ENCODE peak calls at places on chromosomes 12 and 14, in seven cellular contexts. One of them, this sample, is unnamed.

GRCh38 chr12:8108808-8109398 is 14.5 kb upstream of the CLEC4A start:
- DNase-seq in brain microvascular endothelial cell: peak
- DNase-seq in CD4-positive, alpha-beta T cell: peak
- DNase-seq in transverse colon: peak
- DNase-seq in PC-3: peak
- DNase-seq in CD8-positive, alpha-beta memory T cell: peak
- DNase-seq in IMR-90: peak
- DNase-seq in this sample: peak

GRCh38 chr12:22709292-22709691 is 84.3 kb downstream of the ETNK1 start:
- DNase-seq in CD4-positive, alpha-beta T cell: no peak
- DNase-seq in PC-3: peak
- DNase-seq in transverse colon: no peak
- DNase-seq in IMR-90: no peak
- DNase-seq in brain microvascular endothelial cell: no peak
- DNase-seq in CD8-positive, alpha-beta memory T cell: no peak
- DNase-seq in this sample: peak

GRCh38 chr12:45644521-45644920 is 85.0 kb upstream of the ARID2 start:
- DNase-seq in PC-3: peak
- DNase-seq in CD4-positive, alpha-beta T cell: no peak
- DNase-seq in transverse colon: no peak
- DNase-seq in brain microvascular endothelial cell: no peak
- DNase-seq in CD8-positive, alpha-beta memory T cell: no peak
- DNase-seq in IMR-90: peak
- DNase-seq in this sample: peak

GRCh38 chr12:19546611-19547162 is 107.4 kb downstream of the AEBP2 start:
- DNase-seq in CD8-positive, alpha-beta memory T cell: no peak
- DNase-seq in IMR-90: peak
- DNase-seq in brain microvascular endothelial cell: no peak
- DNase-seq in transverse colon: no peak
- DNase-seq in CD4-positive, alpha-beta T cell: no peak
- DNase-seq in PC-3: no peak
- DNase-seq in this sample: peak

GRCh38 chr12:117525766-117526165 is 164.3 kb upstream of the NOS1 start:
- DNase-seq in PC-3: no peak
- DNase-seq in IMR-90: no peak
- DNase-seq in brain microvascular endothelial cell: no peak
- DNase-seq in CD4-positive, alpha-beta T cell: no peak
- DNase-seq in transverse colon: peak
- DNase-seq in CD8-positive, alpha-beta memory T cell: no peak
- DNase-seq in this sample: no peak

GRCh38 chr12:66149702-66150398 is 19.3 kb upstream of the LLPH start:
- DNase-seq in PC-3: peak
- DNase-seq in CD8-positive, alpha-beta memory T cell: no peak
- DNase-seq in CD4-positive, alpha-beta T cell: no peak
- DNase-seq in IMR-90: no peak
- DNase-seq in transverse colon: peak
- DNase-seq in brain microvascular endothelial cell: no peak
- DNase-seq in this sample: no peak

GRCh38 chr12:42322567-42322966 is 3.3 kb downstream of the ZCRB1 start:
- DNase-seq in PC-3: no peak
- DNase-seq in IMR-90: no peak
- DNase-seq in brain microvascular endothelial cell: no peak
- DNase-seq in CD4-positive, alpha-beta T cell: no peak
- DNase-seq in CD8-positive, alpha-beta memory T cell: no peak
- DNase-seq in transverse colon: no peak
- DNase-seq in this sample: no peak

GRCh38 chr12:122984612-122985358 is 4.3 kb downstream of the ARL6IP4 start:
- DNase-seq in CD4-positive, alpha-beta T cell: no peak
- DNase-seq in IMR-90: no peak
- DNase-seq in brain microvascular endothelial cell: no peak
- DNase-seq in transverse colon: no peak
- DNase-seq in PC-3: no peak
- DNase-seq in CD8-positive, alpha-beta memory T cell: no peak
- DNase-seq in this sample: no peak

GRCh38 chr14:20278414-20278813 is 27.3 kb downstream of the TTC5 start:
- DNase-seq in CD8-positive, alpha-beta memory T cell: no peak
- DNase-seq in CD4-positive, alpha-beta T cell: no peak
- DNase-seq in brain microvascular endothelial cell: peak
- DNase-seq in PC-3: peak
- DNase-seq in IMR-90: peak
- DNase-seq in transverse colon: no peak
- DNase-seq in this sample: peak

GRCh38 chr12:89350661-89351488 is 1.4 kb downstream of the DUSP6 start:
- DNase-seq in CD4-positive, alpha-beta T cell: no peak
- DNase-seq in PC-3: no peak
- DNase-seq in IMR-90: no peak
- DNase-seq in CD8-positive, alpha-beta memory T cell: no peak
- DNase-seq in transverse colon: peak
- DNase-seq in brain microvascular endothelial cell: no peak
- DNase-seq in this sample: no peak

GRCh38 chr12:64796205-64796845 is 28.1 kb upstream of the TBC1D30 start:
- DNase-seq in transverse colon: peak
- DNase-seq in CD8-positive, alpha-beta memory T cell: peak
- DNase-seq in brain microvascular endothelial cell: peak
- DNase-seq in CD4-positive, alpha-beta T cell: peak
- DNase-seq in IMR-90: peak
- DNase-seq in PC-3: peak
- DNase-seq in this sample: peak

GRCh38 chr14:23160924-23161522 is 22.4 kb downstream of the SLC7A8 start:
- DNase-seq in CD4-positive, alpha-beta T cell: no peak
- DNase-seq in brain microvascular endothelial cell: peak
- DNase-seq in transverse colon: peak
- DNase-seq in IMR-90: peak
- DNase-seq in CD8-positive, alpha-beta memory T cell: no peak
- DNase-seq in PC-3: peak
- DNase-seq in this sample: peak

GRCh38 chr14:22532345-22533056 is 56.5 kb downstream of the DAD1 start:
- DNase-seq in IMR-90: peak
- DNase-seq in transverse colon: no peak
- DNase-seq in PC-3: no peak
- DNase-seq in brain microvascular endothelial cell: peak
- DNase-seq in CD4-positive, alpha-beta T cell: no peak
- DNase-seq in CD8-positive, alpha-beta memory T cell: no peak
- DNase-seq in this sample: no peak

GRCh38 chr12:77204055-77204454 is 138.7 kb upstream of the E2F7 start:
- DNase-seq in CD4-positive, alpha-beta T cell: no peak
- DNase-seq in brain microvascular endothelial cell: peak
- DNase-seq in transverse colon: no peak
- DNase-seq in CD8-positive, alpha-beta memory T cell: no peak
- DNase-seq in IMR-90: peak
- DNase-seq in PC-3: peak
- DNase-seq in this sample: no peak

GRCh38 chr12:23817345-23817744 is 132.1 kb downstream of the SOX5 start:
- DNase-seq in IMR-90: no peak
- DNase-seq in CD8-positive, alpha-beta memory T cell: no peak
- DNase-seq in transverse colon: no peak
- DNase-seq in PC-3: no peak
- DNase-seq in brain microvascular endothelial cell: no peak
- DNase-seq in CD4-positive, alpha-beta T cell: no peak
- DNase-seq in this sample: no peak

GRCh38 chr12:104702565-104703139 is 245.9 kb downstream of the CHST11 start:
- DNase-seq in IMR-90: no peak
- DNase-seq in brain microvascular endothelial cell: peak
- DNase-seq in transverse colon: no peak
- DNase-seq in CD8-positive, alpha-beta memory T cell: no peak
- DNase-seq in PC-3: no peak
- DNase-seq in CD4-positive, alpha-beta T cell: no peak
- DNase-seq in this sample: no peak

GRCh38 chr12:22360772-22361171 is 26.3 kb upstream of the ST8SIA1 start:
- DNase-seq in PC-3: no peak
- DNase-seq in CD4-positive, alpha-beta T cell: no peak
- DNase-seq in brain microvascular endothelial cell: no peak
- DNase-seq in transverse colon: no peak
- DNase-seq in CD8-positive, alpha-beta memory T cell: no peak
- DNase-seq in IMR-90: no peak
- DNase-seq in this sample: no peak

GRCh38 chr12:78192979-78193378 is 362.3 kb downstream of the NAV3 start:
- DNase-seq in PC-3: no peak
- DNase-seq in brain microvascular endothelial cell: no peak
- DNase-seq in transverse colon: no peak
- DNase-seq in IMR-90: peak
- DNase-seq in CD8-positive, alpha-beta memory T cell: no peak
- DNase-seq in CD4-positive, alpha-beta T cell: no peak
- DNase-seq in this sample: no peak

GRCh38 chr12:91182664-91183455 is at the start of gene DCN:
- DNase-seq in CD8-positive, alpha-beta memory T cell: no peak
- DNase-seq in brain microvascular endothelial cell: no peak
- DNase-seq in transverse colon: no peak
- DNase-seq in PC-3: no peak
- DNase-seq in CD4-positive, alpha-beta T cell: no peak
- DNase-seq in IMR-90: peak
- DNase-seq in this sample: no peak
- H3K27ac ChIP-seq in CD8-positive, alpha-beta memory T cell: no peak
- H3K27ac ChIP-seq in brain microvascular endothelial cell: peak
- H3K27ac ChIP-seq in transverse colon: peak
- H3K27ac ChIP-seq in PC-3: no peak
- H3K27ac ChIP-seq in CD4-positive, alpha-beta T cell: no peak
- H3K27ac ChIP-seq in IMR-90: peak
- H3K27ac ChIP-seq in this sample: no peak

GRCh38 chr12:121949643-121950397 is 31.4 kb downstream of the CFAP251 start:
- DNase-seq in PC-3: peak
- DNase-seq in IMR-90: peak
- DNase-seq in brain microvascular endothelial cell: peak
- DNase-seq in transverse colon: no peak
- DNase-seq in CD8-positive, alpha-beta memory T cell: no peak
- DNase-seq in CD4-positive, alpha-beta T cell: no peak
- DNase-seq in this sample: peak
- H3K27ac ChIP-seq in PC-3: no peak
- H3K27ac ChIP-seq in IMR-90: peak
- H3K27ac ChIP-seq in brain microvascular endothelial cell: peak
- H3K27ac ChIP-seq in transverse colon: no peak
- H3K27ac ChIP-seq in CD8-positive, alpha-beta memory T cell: no peak
- H3K27ac ChIP-seq in CD4-positive, alpha-beta T cell: no peak
- H3K27ac ChIP-seq in this sample: peak

DNA sequence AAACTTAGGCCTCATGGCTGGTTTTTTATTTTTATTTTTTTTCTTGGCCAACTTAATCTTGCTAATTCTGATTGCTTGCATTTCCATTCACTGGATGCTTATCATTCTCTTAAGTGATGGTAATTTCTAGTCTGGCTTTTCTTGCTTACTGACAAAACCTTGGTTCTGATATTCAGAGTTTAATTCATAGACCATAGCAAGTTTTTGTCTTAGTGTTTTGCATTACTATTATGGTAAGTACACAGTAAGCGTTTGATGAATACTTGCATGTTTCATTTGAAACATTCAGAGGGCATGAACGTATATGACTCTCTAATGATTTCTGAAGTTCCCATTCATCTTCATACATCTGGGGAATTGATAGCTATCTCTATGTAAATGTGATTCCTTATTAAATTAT is 55.8 kb downstream of the GPHN start:
- DNase-seq in IMR-90: no peak
- DNase-seq in CD8-positive, alpha-beta memory T cell: no peak
- DNase-seq in brain microvascular endothelial cell: no peak
- DNase-seq in transverse colon: no peak
- DNase-seq in CD4-positive, alpha-beta T cell: no peak
- DNase-seq in PC-3: no peak
- DNase-seq in this sample: no peak
- H3K27ac ChIP-seq in IMR-90: no peak
- H3K27ac ChIP-seq in CD8-positive, alpha-beta memory T cell: no peak
- H3K27ac ChIP-seq in brain microvascular endothelial cell: no peak
- H3K27ac ChIP-seq in transverse colon: no peak
- H3K27ac ChIP-seq in CD4-positive, alpha-beta T cell: no peak
- H3K27ac ChIP-seq in PC-3: no peak
- H3K27ac ChIP-seq in this sample: no peak

DNA sequence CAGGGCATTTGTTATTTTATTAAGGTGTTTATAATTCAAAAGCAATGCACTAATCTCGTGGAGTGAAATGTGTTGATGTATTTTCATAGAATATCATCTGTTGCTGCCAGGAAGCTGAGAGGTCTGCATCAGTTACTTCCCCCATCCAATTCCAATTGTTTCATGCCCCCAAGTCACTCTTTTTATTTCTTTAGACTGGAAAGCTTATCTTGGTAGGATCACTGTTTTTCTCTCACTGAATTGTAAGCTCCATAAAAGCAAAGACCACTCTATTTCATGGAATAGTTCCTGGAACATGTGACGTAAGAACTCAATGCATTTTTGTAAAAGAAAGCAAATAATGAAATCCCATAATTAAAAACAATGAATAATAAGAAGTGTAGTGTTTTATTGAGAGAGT is 420.2 kb downstream of the TRHDE start:
- DNase-seq in IMR-90: no peak
- DNase-seq in PC-3: no peak
- DNase-seq in CD8-positive, alpha-beta memory T cell: no peak
- DNase-seq in transverse colon: no peak
- DNase-seq in brain microvascular endothelial cell: no peak
- DNase-seq in CD4-positive, alpha-beta T cell: no peak
- DNase-seq in this sample: no peak
- H3K27ac ChIP-seq in IMR-90: no peak
- H3K27ac ChIP-seq in PC-3: no peak
- H3K27ac ChIP-seq in CD8-positive, alpha-beta memory T cell: no peak
- H3K27ac ChIP-seq in transverse colon: no peak
- H3K27ac ChIP-seq in brain microvascular endothelial cell: no peak
- H3K27ac ChIP-seq in CD4-positive, alpha-beta T cell: no peak
- H3K27ac ChIP-seq in this sample: no peak

DNA sequence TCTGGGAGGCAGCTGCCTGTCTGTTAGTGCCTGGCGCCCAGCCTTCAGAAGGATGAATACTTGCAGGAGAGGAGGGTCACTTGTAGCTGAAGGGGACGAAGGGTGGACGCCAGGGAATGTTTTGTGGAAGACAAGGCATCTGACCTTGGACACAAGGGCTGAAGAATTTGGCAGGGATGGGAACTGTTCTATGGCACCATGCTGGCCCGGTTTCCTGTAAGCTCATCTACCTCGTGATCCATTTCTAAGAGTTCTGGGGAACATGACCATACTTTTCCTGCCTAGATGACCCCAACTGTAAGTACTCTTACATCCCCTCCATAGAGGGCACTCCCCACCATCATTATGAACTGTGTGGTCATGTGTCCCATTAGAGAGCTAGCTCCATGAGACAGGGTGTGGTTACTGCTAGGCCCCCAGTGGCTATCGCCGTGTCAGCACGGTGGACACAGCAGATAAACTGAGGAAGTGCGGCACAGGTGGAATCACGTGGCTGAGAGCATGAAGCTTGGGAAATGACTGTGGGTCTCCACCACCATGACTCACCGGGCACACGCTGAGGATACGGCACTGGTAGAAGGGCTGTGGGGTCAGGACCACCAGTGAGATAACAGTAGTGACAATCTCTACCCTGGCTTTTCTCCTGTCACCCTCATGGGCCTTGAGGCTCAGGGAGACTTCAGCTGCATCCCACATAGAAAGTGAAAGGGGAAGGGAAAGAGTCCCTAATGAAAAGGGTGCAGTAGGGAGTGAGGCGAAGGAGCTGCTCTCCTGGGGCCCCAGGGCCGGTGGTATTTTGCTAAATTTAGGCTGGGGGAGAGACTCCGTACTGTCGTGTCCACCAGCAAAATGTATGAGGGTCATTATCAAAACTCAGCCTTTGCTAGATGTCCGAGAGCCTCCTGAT is 252.6 kb downstream of the FOXN3 start:
- DNase-seq in transverse colon: no peak
- DNase-seq in CD8-positive, alpha-beta memory T cell: no peak
- DNase-seq in brain microvascular endothelial cell: no peak
- DNase-seq in PC-3: no peak
- DNase-seq in CD4-positive, alpha-beta T cell: no peak
- DNase-seq in IMR-90: no peak
- DNase-seq in this sample: no peak
- H3K27ac ChIP-seq in transverse colon: peak
- H3K27ac ChIP-seq in CD8-positive, alpha-beta memory T cell: peak
- H3K27ac ChIP-seq in brain microvascular endothelial cell: no peak
- H3K27ac ChIP-seq in PC-3: no peak
- H3K27ac ChIP-seq in CD4-positive, alpha-beta T cell: no peak
- H3K27ac ChIP-seq in IMR-90: no peak
- H3K27ac ChIP-seq in this sample: no peak

This sample was measured in foreskin keratinocyte.